ENCODE peak calls at places on chromosomes 16 and 17, in four cellular contexts. U is GM13977, C is lung, E is activated gamma-delta T cell. A is an unnamed sample.

GRCh38 chr17:39527220-39527813 is 66.0 kb downstream of the CDK12 start:
- DNase-seq in U (no peak), C (no peak), E (no peak), A (peak)

GRCh38 chr17:62626719-62627218 is 701 bp upstream of the MRC2 start:
- DNase-seq in U (no peak), C (peak), E (no peak), A (no peak)

GRCh38 chr17:36004604-36005003 is 3.3 kb upstream of the CCL15 start:
- DNase-seq in U (no peak), C (no peak), E (no peak), A (no peak)

GRCh38 chr16:80992676-80993292 is 13.9 kb downstream of the CMC2 start:
- DNase-seq in U (no peak), C (no peak), E (no peak), A (no peak)

GRCh38 chr16:89307421-89307805 is 89.9 kb downstream of the ZNF778 start:
- DNase-seq in U (no peak), C (no peak), E (no peak), A (no peak)

GRCh38 chr16:87382023-87382785 is 1.4 kb downstream of the FBXO31 start:
- DNase-seq in U (no peak), C (no peak), E (no peak), A (no peak)

GRCh38 chr16:68179196-68179795 is 56.6 kb downstream of the ESRP2 start:
- DNase-seq in U (no peak), C (no peak), E (no peak), A (no peak)

GRCh38 chr16:68257906-68258800 is 6.2 kb upstream of the SLC7A6 start:
- DNase-seq in U (no peak), C (no peak), E (no peak), A (peak)

GRCh38 chr17:7549401-7550055 is 670 bp downstream of the TNFSF12 start:
- DNase-seq in U (peak), C (peak), E (no peak), A (no peak)

GRCh38 chr16:50360033-50360778 is 8.6 kb downstream of the BRD7 start:
- DNase-seq in U (no peak), C (no peak), E (no peak), A (no peak)

GRCh38 chr17:27974531-27975145 is 67.8 kb upstream of the NLK start:
- DNase-seq in U (no peak), C (no peak), E (no peak), A (no peak)

GRCh38 chr17:76104140-76104895 is 731 bp upstream of the EXOC7 start:
- DNase-seq in U (no peak), C (no peak), E (no peak), A (no peak)

GRCh38 chr17:77836557-77837041 is 121.9 kb upstream of the TNRC6C start:
- DNase-seq in U (no peak), C (no peak), E (no peak), A (no peak)

GRCh38 chr17:47193931-47194481 is 4.9 kb upstream of the CDC27 start:
- DNase-seq in U (no peak), C (no peak), E (no peak), A (no peak)

GRCh38 chr17:2406271-2406902 is 5.5 kb upstream of the MNT start:
- DNase-seq in U (no peak), C (no peak), E (no peak), A (no peak)

GRCh38 chr16:57017251-57017650 is 27.9 kb downstream of the NLRC5 start:
- DNase-seq in U (no peak), C (no peak), E (no peak), A (no peak)

GRCh38 chr17:13746379-13746778 is 144.7 kb upstream of the HS3ST3A1 start:
- DNase-seq in U (no peak), C (no peak), E (no peak), A (no peak)

GRCh38 chr17:50556803-50557202 is 3.7 kb upstream of the CACNA1G start:
- DNase-seq in U (no peak), C (no peak), E (no peak), A (no peak)

GRCh38 chr17:41394254-41395016 is 3.0 kb downstream of the KRT31 start:
- DNase-seq in U (no peak), C (no peak), E (no peak), A (no peak)

GRCh38 chr17:19339341-19339815 is 23.1 kb downstream of the B9D1 start:
- DNase-seq in U (no peak), C (no peak), E (no peak), A (no peak)

GRCh38 chr17:61770752-61771533 is 92.4 kb downstream of the BRIP1 start:
- DNase-seq in U (no peak), C (no peak), E (no peak), A (no peak)

GRCh38 chr17:7854851-7855642 is at the start of gene TMEM88:
- DNase-seq in U (no peak), C (no peak), E (no peak), A (no peak)